ENCODE peak calls at places on chromosomes 7 and 10, in nine cellular contexts. Z is BE2C; G is HEK293T; Q is T-cell; V is caudate nucleus; H is sciatic nerve; S is left kidney; Y is RCC 7860; E is activated CD4-positive, alpha-beta memory T cell treated with anti-CD3 and anti-CD28 coated beads for 36 hours. K is an unnamed sample.

GRCh38 chr10:103595933-103596726 is 102.6 kb downstream of the NEURL1 start:
- DNase-seq in Z (peak; percentile 50), G (no peak), Q (no peak), V (no peak), H (no peak), S (no peak), Y (no peak), E (no peak), K (no peak)

GRCh38 chr10:90087197-90088007 is 386.0 kb downstream of the KIF20B start:
- DNase-seq in Z (no peak), G (no peak), Q (no peak), V (no peak), H (no peak), S (no peak), Y (no peak), E (peak; percentile 24), K (peak; percentile 60)

GRCh38 chr10:115657161-115657850 is 564.1 kb downstream of the ATRNL1 start:
- DNase-seq in Z (no peak), G (no peak), Q (no peak), V (no peak), H (no peak), S (no peak), Y (peak; percentile 39), E (no peak), K (no peak)

GRCh38 chr10:61888744-61889143 is 12.8 kb upstream of the ARID5B start:
- DNase-seq in Z (no peak), G (no peak), Q (no peak), V (no peak), H (no peak), S (no peak), Y (no peak), E (no peak), K (no peak)

GRCh38 chr7:17298840-17299476 is 506 bp downstream of the AHR start:
- DNase-seq in Z (peak; percentile 7), G (peak; percentile 33), Q (peak; percentile 57), V (peak; percentile 27), H (peak; percentile 77), S (peak; percentile 70), Y (no peak), E (peak; percentile 76), K (peak; percentile 74)

GRCh38 chr10:67925449-67926005 is 41.1 kb downstream of the SIRT1 start:
- DNase-seq in Z (no peak), G (no peak), Q (no peak), V (no peak), H (no peak), S (no peak), Y (no peak), E (no peak), K (no peak)

GRCh38 chr7:93921607-93922446 is at the start of gene GNG11:
- DNase-seq in Z (peak; percentile 67), G (peak; percentile 53), Q (no peak), V (peak; percentile 3), H (peak; percentile 88), S (peak; percentile 89), Y (peak; percentile 80), E (peak; percentile 43), K (peak; percentile 84)

GRCh38 chr10:131354380-131354779 is 42.9 kb upstream of the TCERG1L start:
- DNase-seq in Z (no peak), G (no peak), Q (no peak), V (no peak), H (no peak), S (peak; percentile 85), Y (no peak), E (no peak), K (peak; percentile 23)